ENCODE peak calls at places on chromosomes 16 and 17, in six cellular contexts. R is IMR-90, D is H9, H is mesendoderm, L is mesenchymal stem cell, O is H1. X is an unnamed sample.
A peak's percentile ranks its signal among the peaks of the same experiment; 100 is the strongest.

GRCh38 chr16:1385232-1385631 is 29.3 kb downstream of the UNKL start:
- DNase-seq in D (no peak), R (no peak), L (no peak), O (no peak), H (no peak), X (no peak)

GRCh38 chr16:1181715-1182671 is 29.1 kb downstream of the CACNA1H start:
- DNase-seq in L (peak; percentile 81), O (no peak), R (peak; percentile 85), H (no peak), D (no peak), X (no peak)

GRCh38 chr17:68910256-68910705 is 44.9 kb downstream of the ABCA8 start:
- DNase-seq in O (no peak), D (no peak), L (peak; percentile 29), H (peak; percentile 17), R (peak; percentile 4), X (no peak)

GRCh38 chr16:66408181-66409048 is 18.7 kb upstream of the BEAN1 start:
- DNase-seq in H (peak; percentile 55), R (peak; percentile 88), D (no peak), O (no peak), L (peak; percentile 89), X (no peak)

GRCh38 chr17:73309727-73310555 is 1.9 kb downstream of the CDC42EP4 start:
- DNase-seq in D (no peak), O (peak; percentile 60), R (no peak), H (no peak), L (peak; percentile 44), X (peak; percentile 67)

GRCh38 chr16:86128246-86128645 is 229.3 kb downstream of the IRF8 start:
- DNase-seq in H (no peak), O (no peak), D (no peak), L (no peak), R (no peak), X (no peak)

GRCh38 chr16:53040788-53041187 is 11.9 kb downstream of the CHD9NB start:
- DNase-seq in L (no peak), H (no peak), D (no peak), R (no peak), O (no peak), X (no peak)

GRCh38 chr16:52470601-52471000 is 76.3 kb downstream of the TOX3 start:
- DNase-seq in O (no peak), L (no peak), H (no peak), R (no peak), D (peak; percentile 47), X (no peak)

GRCh38 chr17:48294989-48295892 is 134.8 kb downstream of the SKAP1 start:
- DNase-seq in R (no peak), H (no peak), O (no peak), L (peak; percentile 59), D (no peak), X (no peak)

GRCh38 chr16:20300312-20301097 is 26.8 kb downstream of the GP2 start:
- DNase-seq in H (peak; percentile 75), D (peak; percentile 77), R (peak; percentile 41), L (peak; percentile 18), O (peak; percentile 72), X (peak; percentile 70)

DNA sequence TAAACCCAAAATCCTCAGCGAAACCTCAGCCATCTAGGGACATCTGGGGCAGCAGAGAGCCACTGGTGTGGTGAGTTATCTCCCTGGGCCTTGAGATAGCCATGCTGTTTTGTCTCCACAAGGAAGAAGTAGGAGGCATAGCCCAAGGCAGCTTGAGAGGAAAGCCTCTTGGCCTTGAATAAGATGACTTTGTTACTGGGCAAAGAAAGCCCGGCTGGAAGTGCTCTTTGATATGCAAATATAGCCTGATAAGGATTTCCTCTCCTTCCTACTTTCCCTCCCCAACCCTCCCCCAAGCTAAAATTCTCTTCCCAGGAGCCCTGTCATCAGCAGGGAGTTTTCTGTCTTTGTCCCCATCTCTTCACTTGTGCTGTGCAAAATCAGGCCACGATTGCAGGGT is 694.4 kb downstream of the MAF start:
- DNase-seq in L (no peak), D (peak; percentile 61), H (peak; percentile 97), O (no peak), R (no peak), X (no peak)
- H3K9ac ChIP-seq in L (no peak overlapping the region), D (no peak overlapping the region), H (peak overlapping the region; percentile 31), O (no peak overlapping the region), R (no peak overlapping the region), X (no peak overlapping the region)

GRCh38 chr16:30956601-30957455 is 726 bp upstream of the SETD1A start:
- DNase-seq in R (peak; percentile 81), H (peak; percentile 93), D (peak; percentile 83), L (peak; percentile 94), O (peak; percentile 93), X (peak; percentile 72)
- H2BK15ac ChIP-seq in R (peak overlapping the region; percentile 88), H (no peak overlapping the region), D (no peak overlapping the region), L (no peak overlapping the region), O (no peak overlapping the region), X (no peak overlapping the region)

DNA sequence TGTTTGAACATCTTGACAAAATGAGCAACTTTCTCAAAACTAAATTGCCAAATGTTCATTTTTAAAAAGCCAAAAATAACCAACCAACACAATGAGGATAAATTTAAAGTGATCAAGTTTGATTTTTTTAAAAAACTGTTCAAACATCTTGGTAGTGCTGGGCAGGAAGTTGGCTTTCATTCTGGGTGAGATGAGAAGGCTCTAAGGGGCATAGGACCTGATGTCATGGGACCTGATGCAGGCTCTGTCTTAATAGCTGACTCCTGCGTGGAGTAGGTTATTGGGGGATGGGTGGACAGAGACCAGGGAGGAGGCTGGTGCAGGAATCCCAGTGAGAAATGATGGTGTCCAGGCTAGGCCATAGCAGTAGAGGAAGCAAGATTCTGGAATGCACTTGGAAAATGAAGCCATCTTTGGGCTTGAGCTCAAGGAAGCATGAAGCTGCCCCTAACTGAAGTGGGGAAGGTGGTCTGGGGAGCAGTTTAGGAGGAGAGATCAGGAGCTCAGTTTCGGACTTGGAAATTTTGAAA is 20.3 kb downstream of the NLRC5 start:
- DNase-seq in R (no peak), H (no peak), O (no peak), L (no peak), D (no peak), X (no peak)
- H3K4me1 ChIP-seq in R (peaks cover 7% of the 10 kb centered on the region), H (no peaks in the 10 kb centered on the region), O (peaks cover 3% of the 10 kb centered on the region), L (no peaks in the 10 kb centered on the region), D (no peaks in the 10 kb centered on the region), X (no peaks in the 10 kb centered on the region)

DNA sequence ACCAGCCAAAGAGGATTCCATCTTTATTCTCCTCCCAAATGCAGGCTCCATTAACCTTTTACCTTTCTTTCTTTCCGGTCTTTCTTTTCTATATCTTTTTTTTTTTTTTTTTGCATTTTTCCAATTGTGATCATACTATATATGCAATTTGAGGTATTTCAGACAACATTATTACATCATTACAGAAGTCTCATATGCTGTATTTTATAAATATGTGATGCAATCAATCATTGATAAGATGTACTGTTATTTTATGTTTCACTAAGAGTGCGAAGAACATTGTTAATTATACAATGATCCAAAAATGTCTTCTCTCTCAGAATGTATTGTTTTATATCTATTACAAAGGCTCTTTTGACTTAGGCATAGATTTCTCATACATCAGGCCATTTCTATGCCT is 683.1 kb downstream of the WWOX start:
- DNase-seq in L (no peak), O (no peak), R (no peak), H (no peak), D (no peak), X (no peak)
- H3K9ac ChIP-seq in L (no peak overlapping the region), O (no peak overlapping the region), R (no peak overlapping the region), H (no peak overlapping the region), D (no peak overlapping the region), X (no peak overlapping the region)

GRCh38 chr16:70808371-70808770 is 7.4 kb upstream of the VAC14 start:
- DNase-seq in L (no peak), H (no peak), D (peak; percentile 18), R (no peak), O (no peak), X (no peak)
- H2BK15ac ChIP-seq in L (no peak overlapping the region), H (no peak overlapping the region), D (no peak overlapping the region), R (no peak overlapping the region), O (no peak overlapping the region), X (no peak overlapping the region)

X was measured in neuronal stem cell.